ENCODE peak calls at places on chromosome 13, in five cellular contexts. C, O, Z, W and Y are unnamed samples.

GRCh38 chr13:58574791-58575190 is 943.2 kb downstream of the PCDH17 start:
- DNase-seq in C (no peak), O (no peak), Z (no peak), W (no peak), Y (no peak)

GRCh38 chr13:113758651-113759524 is at the start of gene TMEM255B:
- DNase-seq in C (peak; percentile 70), O (no peak), Z (peak; percentile 51), W (peak; percentile 64), Y (peak; percentile 65)

GRCh38 chr13:32147193-32147592 is 115.6 kb downstream of the FRY start:
- DNase-seq in C (no peak), O (no peak), Z (no peak), W (no peak), Y (no peak)

GRCh38 chr13:23322353-23323336 is 110.9 kb downstream of the SACS start:
- DNase-seq in C (no peak), O (no peak), Z (no peak), W (no peak), Y (no peak)

GRCh38 chr13:52832268-52832667 is 16.2 kb downstream of the PCDH8 start:
- DNase-seq in C (peak; percentile 31), O (no peak), Z (no peak), W (no peak), Y (no peak)

GRCh38 chr13:45953082-45953481 is 99.5 kb downstream of the ZC3H13 start:
- DNase-seq in C (no peak), O (no peak), Z (no peak), W (no peak), Y (no peak)

GRCh38 chr13:54841682-54842081 is 1813.1 kb downstream of the OLFM4 start:
- DNase-seq in C (peak; percentile 19), O (no peak), Z (no peak), W (no peak), Y (no peak)

GRCh38 chr13:46180393-46180792 is 1.6 kb downstream of the LCP1 start:
- DNase-seq in C (no peak), O (no peak), Z (no peak), W (no peak), Y (no peak)